ENCODE peak calls at places on chromosomes 6 and 20, in six cellular contexts. G is kidney tubule cell; A is renal cortical epithelial cell; P is NCI-H2171 treated with DMSO at 0.1 percent for 48 hours; U is stimulated activated naive B cell treated with anti-CD40 and anti-IgM and Interleukin-4, amounts not matched to agents 10 μg/mL and 1 μg/mL and 100 μg/mL, for 72 hours; O is NAMALWA. F is an unnamed sample.

GRCh38 chr6:137821486-137821885 is 45.6 kb upstream of the TNFAIP3 start:
- DNase-seq in G (no peak), A (no peak), P (peak; percentile 31), U (no peak), O (no peak), F (no peak)

GRCh38 chr20:6828794-6829423 is 61.4 kb downstream of the BMP2 start:
- DNase-seq in G (peak; percentile 79), A (peak; percentile 75), P (peak; percentile 52), U (peak; percentile 25), O (peak; percentile 78), F (peak; percentile 74)

GRCh38 chr6:138971601-138972000 is 16.5 kb downstream of the REPS1 start:
- DNase-seq in G (no peak), A (peak; percentile 36), P (no peak), U (no peak), O (no peak), F (no peak)

GRCh38 chr20:4014031-4014474 is 1.3 kb downstream of the RNF24 start:
- DNase-seq in G (peak; percentile 86), A (peak; percentile 92), P (peak; percentile 93), U (no peak), O (peak; percentile 58), F (peak; percentile 87)

GRCh38 chr6:92623441-92623840 is 795.9 kb downstream of the EPHA7 start:
- DNase-seq in G (peak; percentile 42), A (peak; percentile 54), P (no peak), U (no peak), O (no peak), F (no peak)

GRCh38 chr20:45436732-45437485 is 21.0 kb downstream of the PIGT start:
- DNase-seq in G (peak; percentile 86), A (peak; percentile 49), P (peak; percentile 73), U (peak; percentile 79), O (peak; percentile 83), F (peak; percentile 85)

GRCh38 chr6:31567531-31568370 is 4.3 kb upstream of the LTA start:
- DNase-seq in G (no peak), A (no peak), P (no peak), U (no peak), O (no peak), F (no peak)

GRCh38 chr6:26538936-26539615 is 910 bp downstream of the HMGN4 start:
- DNase-seq in G (peak; percentile 16), A (peak; percentile 42), P (no peak), U (no peak), O (peak; percentile 40), F (no peak)

GRCh38 chr6:101730954-101731353 is 337.4 kb downstream of the GRIK2 start:
- DNase-seq in G (no peak), A (peak; percentile 2), P (no peak), U (no peak), O (no peak), F (no peak)

GRCh38 chr20:24934101-24934661 is 14.9 kb upstream of the CST7 start:
- DNase-seq in G (no peak), A (no peak), P (no peak), U (no peak), O (no peak), F (no peak)

GRCh38 chr6:145816392-145816791 is 1.8 kb upstream of the FBXO30 start:
- DNase-seq in G (no peak), A (no peak), P (no peak), U (no peak), O (no peak), F (no peak)

GRCh38 chr20:58584881-58585752 is 66.0 kb upstream of the STX16 start:
- DNase-seq in G (no peak), A (peak; percentile 14), P (no peak), U (no peak), O (no peak), F (no peak)

GRCh38 chr6:111263837-111264236 is 176.5 kb downstream of the SLC16A10 start:
- DNase-seq in G (peak; percentile 69), A (peak; percentile 76), P (no peak), U (no peak), O (no peak), F (no peak)

GRCh38 chr6:13261464-13261994 is 66.8 kb downstream of the TBC1D7 start:
- DNase-seq in G (no peak), A (no peak), P (no peak), U (peak; percentile 68), O (peak; percentile 87), F (no peak)

GRCh38 chr6:158654960-158655485 is 5.2 kb downstream of the SYTL3 start:
- DNase-seq in G (peak; percentile 38), A (no peak), P (peak; percentile 46), U (no peak), O (no peak), F (no peak)

GRCh38 chr20:46423882-46424482 is 17.6 kb upstream of the ELMO2 start:
- DNase-seq in G (peak; percentile 47), A (no peak), P (no peak), U (no peak), O (no peak), F (no peak)

GRCh38 chr20:46835418-46835817 is 59.2 kb upstream of the EYA2 start:
- DNase-seq in G (no peak), A (no peak), P (no peak), U (no peak), O (no peak), F (peak; percentile 62)

GRCh38 chr6:133741375-133741861 is 147.5 kb upstream of the TCF21 start:
- DNase-seq in G (peak; percentile 35), A (peak; percentile 89), P (peak; percentile 100), U (no peak), O (no peak), F (no peak)

GRCh38 chr6:84897874-84898635 is 133.7 kb upstream of the TBX18 start:
- DNase-seq in G (peak; percentile 65), A (peak; percentile 75), P (no peak), U (no peak), O (no peak), F (no peak)

GRCh38 chr20:3171391-3172125 is 1.8 kb downstream of the LZTS3 start:
- DNase-seq in G (no peak), A (no peak), P (no peak), U (no peak), O (no peak), F (no peak)

GRCh38 chr20:46261456-46262253 is 46.6 kb downstream of the CDH22 start:
- DNase-seq in G (no peak), A (no peak), P (peak; percentile 86), U (no peak), O (no peak), F (no peak)

F was measured in HepG2.